ENCODE peak calls at places on chromosome 22, in seven cellular contexts. N, K, A, Z, U, L and T are unnamed samples.

GRCh38 chr22:38347944-38348750 is 30.9 kb upstream of the CSNK1E start:
- DNase-seq in L (peak), A (no peak), N (no peak), U (no peak), K (no peak), Z (no peak), T (no peak)

GRCh38 chr22:22038178-22038880 is 55.7 kb upstream of the TOP3B start:
- DNase-seq in K (no peak), U (no peak), N (no peak), L (no peak), A (no peak), Z (no peak), T (no peak)

GRCh38 chr22:23181763-23182288 is 1.5 kb downstream of the BCR start:
- DNase-seq in U (no peak), L (no peak), A (no peak), N (no peak), Z (no peak), K (no peak), T (no peak)

GRCh38 chr22:30197389-30197788 is 49.2 kb downstream of the LIF start:
- DNase-seq in L (no peak), A (no peak), U (no peak), K (no peak), N (no peak), Z (no peak), T (peak)

GRCh38 chr22:20552913-20553401 is 45.5 kb downstream of the MED15 start:
- DNase-seq in K (no peak), N (no peak), L (no peak), U (no peak), A (no peak), Z (peak), T (no peak)

GRCh38 chr22:31105282-31105929 is 2.0 kb downstream of the SELENOM start:
- DNase-seq in L (no peak), K (peak), Z (no peak), N (no peak), A (no peak), U (no peak), T (no peak)

GRCh38 chr22:42160830-42161696 is 30.5 kb upstream of the CYP2D6 start:
- DNase-seq in Z (no peak), L (no peak), A (no peak), N (no peak), U (no peak), K (no peak), T (no peak)

GRCh38 chr22:23225724-23226496 is 45.6 kb downstream of the BCR start:
- DNase-seq in N (no peak), K (peak), A (no peak), U (peak), L (peak), Z (peak), T (no peak)

GRCh38 chr22:46092646-46093410 is 57.5 kb upstream of the PPARA start:
- DNase-seq in L (no peak), N (no peak), Z (no peak), A (no peak), K (no peak), U (no peak), T (no peak)

GRCh38 chr22:40345801-40346177 is 511 bp upstream of the ADSL start:
- DNase-seq in A (peak), L (peak), Z (no peak), U (peak), N (no peak), K (peak), T (no peak)

GRCh38 chr22:45008853-45009751 is 703 bp downstream of the PHF21B start:
- DNase-seq in K (peak), A (no peak), L (no peak), N (peak), Z (no peak), U (no peak), T (no peak)

GRCh38 chr22:45091254-45091854 is 72.4 kb upstream of the NUP50 start:
- DNase-seq in A (no peak), N (no peak), Z (no peak), K (no peak), L (no peak), U (no peak), T (no peak)

GRCh38 chr22:30123463-30123862 is 43.2 kb downstream of the HORMAD2 start:
- DNase-seq in L (no peak), Z (no peak), A (no peak), N (no peak), U (no peak), K (no peak), T (no peak)

GRCh38 chr22:19762315-19763140 is 1.9 kb downstream of the TBX1 start:
- DNase-seq in N (no peak), K (no peak), Z (no peak), L (no peak), A (no peak), U (no peak), T (no peak)